ENCODE peak calls at places on chromosomes 2 and 18, in six cellular contexts. W is astrocyte, R is HepG2, A is hepatocyte, C is HCT116, E is GM23338. P is an unnamed sample.

GRCh38 chr2:8643238-8643995 is 38.4 kb upstream of the ID2 start:
- DNase-seq in W (no peak), R (no peak), A (no peak), C (no peak), E (no peak), P (no peak)

GRCh38 chr2:202634556-202635440 is at the start of gene FAM117B:
- DNase-seq in W (peak), R (peak), A (peak), C (peak), E (peak), P (peak)

GRCh38 chr2:149040451-149040850 is 2.0 kb downstream of the LYPD6B start:
- DNase-seq in W (no peak), R (peak), A (peak), C (peak), E (peak), P (no peak)

GRCh38 chr2:17620280-17620679 is 79.8 kb downstream of the VSNL1 start:
- DNase-seq in W (peak), R (no peak), A (no peak), C (no peak), E (peak), P (no peak)

GRCh38 chr2:227439214-227439613 is 32.7 kb upstream of the AGFG1 start:
- DNase-seq in W (no peak), R (no peak), A (no peak), C (no peak), E (no peak), P (no peak)

GRCh38 chr18:48803518-48803917 is 147.2 kb downstream of the SMAD7 start:
- DNase-seq in W (no peak), R (no peak), A (no peak), C (no peak), E (no peak), P (no peak)

GRCh38 chr2:58890865-58891525 is 649.9 kb upstream of the FANCL start:
- DNase-seq in W (no peak), R (no peak), A (peak), C (no peak), E (peak), P (no peak)

GRCh38 chr2:102107741-102108070 is 34.8 kb upstream of the IL1R1 start:
- DNase-seq in W (peak), R (peak), A (no peak), C (no peak), E (no peak), P (no peak)

GRCh38 chr2:207692206-207693065 is 19.0 kb upstream of the CCNYL1 start:
- DNase-seq in W (no peak), R (peak), A (peak), C (peak), E (peak), P (no peak)

GRCh38 chr2:165274698-165275097 is 35.5 kb downstream of the SCN2A start:
- DNase-seq in W (peak), R (no peak), A (no peak), C (no peak), E (no peak), P (no peak)

GRCh38 chr2:197571622-197572271 is 55.9 kb downstream of the MOB4 start:
- DNase-seq in W (peak), R (peak), A (no peak), C (no peak), E (no peak), P (no peak)

GRCh38 chr2:72719416-72719815 is 106.4 kb downstream of the EXOC6B start:
- DNase-seq in W (peak), R (no peak), A (peak), C (no peak), E (peak), P (peak)

GRCh38 chr2:178419123-178419522 is 31.9 kb downstream of the PRKRA start:
- DNase-seq in W (no peak), R (no peak), A (peak), C (no peak), E (no peak), P (no peak)

GRCh38 chr2:32491346-32491745 is 134.5 kb downstream of the BIRC6 start:
- DNase-seq in W (no peak), R (no peak), A (no peak), C (no peak), E (no peak), P (no peak)

GRCh38 chr2:216635701-216636541 is 2.7 kb downstream of the IGFBP2 start:
- DNase-seq in W (peak), R (no peak), A (no peak), C (no peak), E (peak), P (no peak)

GRCh38 chr2:152577611-152578010 is 139.7 kb downstream of the PRPF40A start:
- DNase-seq in W (peak), R (no peak), A (no peak), C (no peak), E (no peak), P (no peak)

GRCh38 chr2:239696559-239697207 is 295.9 kb upstream of the HDAC4 start:
- DNase-seq in W (no peak), R (no peak), A (no peak), C (no peak), E (no peak), P (no peak)

GRCh38 chr18:43236921-43237320 is 40.4 kb downstream of the SYT4 start:
- DNase-seq in W (peak), R (no peak), A (no peak), C (no peak), E (no peak), P (no peak)

GRCh38 chr2:216370961-216371633 is 1.2 kb downstream of the MARCHF4 start:
- DNase-seq in W (no peak), R (no peak), A (no peak), C (no peak), E (peak), P (peak)

DNA sequence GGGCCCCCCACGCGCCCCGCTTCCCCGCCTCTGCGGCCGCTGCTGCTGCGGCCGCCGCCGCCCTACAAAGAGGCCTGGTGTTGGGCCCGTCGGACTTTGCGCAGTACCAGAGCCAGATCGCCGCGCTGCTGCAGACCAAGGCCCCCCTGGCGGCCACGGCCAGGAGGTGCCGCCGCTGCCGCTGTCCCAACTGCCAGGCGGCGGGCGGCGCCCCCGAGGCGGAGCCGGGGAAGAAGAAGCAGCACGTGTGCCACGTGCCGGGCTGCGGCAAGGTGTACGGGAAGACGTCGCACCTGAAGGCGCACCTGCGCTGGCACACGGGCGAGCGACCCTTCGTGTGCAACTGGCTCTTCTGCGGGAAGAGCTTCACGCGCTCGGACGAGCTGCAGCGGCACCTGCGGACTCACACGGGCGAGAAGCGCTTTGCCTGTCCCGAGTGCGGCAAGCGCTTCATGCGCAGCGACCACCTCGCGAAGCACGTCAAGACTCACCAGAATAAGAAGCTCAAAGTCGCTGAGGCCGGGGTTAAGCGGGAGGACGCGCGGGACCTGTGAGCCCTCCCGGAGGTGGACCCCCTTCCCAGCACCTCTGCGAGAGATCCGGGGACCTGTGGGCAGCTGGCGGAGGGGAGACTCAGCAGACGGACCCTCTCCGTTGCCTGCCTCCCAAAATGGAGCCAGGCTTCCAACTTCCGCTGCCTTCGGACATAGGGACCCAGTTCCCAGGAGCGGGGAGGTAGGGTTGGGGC is 1.9 kb downstream of the SP5 start:
- DNase-seq in W (no peak), R (peak), A (peak), C (no peak), E (peak), P (no peak)
- TF ChIP-seq EZH2 in W (peak), R (no peak), A (no peak), C (no peak), E (peak), P (no peak)

GRCh38 chr18:32156855-32157254 is 33.0 kb upstream of the MEP1B start:
- DNase-seq in W (no peak), R (no peak), A (no peak), C (no peak), E (no peak), P (no peak)

GRCh38 chr18:32152705-32153448 is 37.0 kb upstream of the MEP1B start:
- DNase-seq in W (no peak), R (no peak), A (no peak), C (no peak), E (no peak), P (no peak)

GRCh38 chr18:32157580-32157979 is 32.3 kb upstream of the MEP1B start:
- DNase-seq in W (no peak), R (no peak), A (no peak), C (no peak), E (peak), P (no peak)

GRCh38 chr18:32160547-32160946 is 29.3 kb upstream of the MEP1B start:
- DNase-seq in W (no peak), R (peak), A (peak), C (peak), E (no peak), P (no peak)

DNA sequence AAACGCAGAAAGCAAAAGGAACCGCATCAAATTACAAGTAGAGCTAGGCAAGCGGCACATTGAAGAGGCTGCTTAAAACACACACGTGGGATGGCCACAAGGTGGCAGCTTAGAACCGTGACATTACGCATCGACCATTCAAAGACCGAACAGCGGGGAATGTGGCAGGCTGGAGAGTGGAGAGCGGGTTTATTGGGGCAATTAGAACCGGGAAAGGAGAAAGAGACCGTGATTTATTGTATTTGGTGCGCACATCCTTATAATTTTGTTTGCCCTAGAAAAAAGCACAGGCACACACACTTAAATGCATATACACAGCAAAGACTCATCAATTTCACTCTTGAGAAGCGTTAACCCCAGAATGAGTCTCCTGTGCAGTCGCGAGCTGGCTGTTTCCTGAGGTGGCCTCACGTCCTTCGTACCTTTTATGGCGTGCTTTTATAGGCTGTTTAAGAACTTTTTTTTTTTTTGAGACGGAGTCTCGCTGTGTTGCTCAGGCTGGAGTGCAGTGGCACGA is 31.7 kb upstream of the MEP1B start:
- DNase-seq in W (peak), R (peak), A (peak), C (peak), E (peak), P (peak)
- H3K4me3 ChIP-seq in W (peak), R (peak), A (peak), C (peak), E (peak), P (no peak)

DNA sequence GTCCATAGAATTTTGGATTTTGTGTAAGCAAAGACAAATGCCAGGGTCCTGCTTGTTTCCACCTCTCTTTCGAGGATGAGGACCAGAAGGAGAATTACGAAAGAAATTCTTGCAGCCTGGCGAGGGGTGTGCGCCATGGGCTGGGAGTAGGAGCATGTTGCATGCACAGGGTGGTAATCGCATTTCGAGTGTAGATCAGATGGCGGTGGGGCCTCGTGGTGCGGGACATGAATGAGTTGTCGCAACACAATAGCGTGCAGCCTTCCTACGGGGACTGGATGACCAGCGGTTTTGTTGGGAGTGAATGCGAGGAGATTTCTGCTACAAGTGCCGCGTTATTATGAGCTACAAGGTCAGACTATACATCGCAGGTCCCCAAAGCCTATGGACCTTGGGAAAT is 4.2 kb upstream of the EN1 start:
- DNase-seq in W (no peak), R (no peak), A (no peak), C (no peak), E (peak), P (no peak)
- TF ChIP-seq EZH2 in W (no peak), R (no peak), A (no peak), C (no peak), E (peak), P (no peak)

DNA sequence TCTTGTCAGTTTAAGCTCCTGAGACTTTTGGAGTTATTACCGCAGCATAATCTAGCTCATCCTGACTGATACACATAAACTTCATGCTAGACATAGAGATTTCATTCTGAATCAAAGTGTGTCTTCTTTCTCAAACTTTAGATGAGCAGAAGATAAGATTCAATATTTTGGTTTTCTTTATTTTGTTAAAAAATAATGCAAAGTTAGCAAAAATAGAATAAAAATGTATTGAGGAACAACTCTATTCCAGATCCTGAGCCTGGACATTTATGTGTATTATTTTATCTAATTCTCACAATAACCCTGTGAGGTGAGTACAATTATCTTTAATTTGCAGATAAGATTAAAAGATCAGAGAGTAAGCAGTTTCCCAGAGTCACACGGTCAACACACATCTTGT is 38.4 kb downstream of the KLHL14 start:
- DNase-seq in W (no peak), R (no peak), A (no peak), C (no peak), E (no peak), P (no peak)
- H3K4me3 ChIP-seq in W (no peak), R (no peak), A (no peak), C (no peak), E (no peak), P (no peak)

GRCh38 chr2:29114841-29115609 is at the start of gene CLIP4:
- DNase-seq in W (peak), R (no peak), A (peak), C (no peak), E (peak), P (peak)
- TF ChIP-seq EZH2 in W (no peak), R (no peak), A (no peak), C (no peak), E (peak), P (no peak)

DNA sequence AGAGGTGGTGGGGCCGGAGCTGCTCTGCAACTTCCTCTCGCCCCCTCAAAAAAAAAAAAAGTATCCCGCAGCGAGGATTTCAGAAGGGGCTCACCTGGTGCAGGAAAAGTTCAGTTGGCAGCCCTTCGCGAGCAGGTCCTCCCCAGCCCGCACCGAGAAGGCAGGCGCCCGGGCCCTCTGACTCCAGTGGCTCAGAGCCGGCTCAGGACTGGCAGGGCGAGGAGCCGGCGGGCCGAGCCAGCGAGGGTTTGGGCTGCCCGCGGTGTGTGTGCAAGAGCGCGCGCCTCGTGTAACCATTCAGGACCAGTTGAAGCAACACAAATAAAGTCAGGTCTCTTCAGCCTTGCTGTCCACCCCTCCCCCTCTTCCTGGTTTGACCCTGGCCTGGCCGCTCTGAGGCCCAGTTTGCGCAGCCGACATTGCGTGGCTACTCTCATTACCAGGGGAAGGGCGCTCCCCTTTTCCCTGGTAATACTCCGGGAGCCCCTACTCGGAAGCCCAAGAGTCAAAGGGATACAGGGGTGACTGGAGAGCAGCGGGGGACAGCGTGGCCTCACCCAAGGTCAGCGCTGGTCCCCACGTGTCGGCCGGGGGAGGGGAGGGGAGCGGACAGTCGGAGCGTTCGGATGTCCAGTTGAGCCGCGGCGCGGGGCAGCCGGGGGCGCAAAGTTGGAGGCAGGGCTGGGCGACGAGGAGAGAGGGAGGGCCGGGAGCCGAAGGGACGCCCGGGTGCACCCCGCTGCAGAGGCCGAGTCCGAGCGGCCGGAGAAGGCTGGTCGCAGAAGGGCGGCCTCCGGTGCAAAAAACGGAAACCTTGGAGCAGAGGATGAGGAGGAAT is 12.3 kb downstream of the EN1 start:
- DNase-seq in W (no peak), R (no peak), A (no peak), C (no peak), E (peak), P (no peak)
- H3K4me3 ChIP-seq in W (peak), R (peak), A (peak), C (no peak), E (peak), P (no peak)

GRCh38 chr2:134716716-134717585 is 1.8 kb downstream of the TMEM163 start:
- DNase-seq in W (no peak), R (no peak), A (no peak), C (no peak), E (no peak), P (no peak)
- TF ChIP-seq EZH2 in W (no peak), R (no peak), A (no peak), C (no peak), E (peak), P (no peak)

DNA sequence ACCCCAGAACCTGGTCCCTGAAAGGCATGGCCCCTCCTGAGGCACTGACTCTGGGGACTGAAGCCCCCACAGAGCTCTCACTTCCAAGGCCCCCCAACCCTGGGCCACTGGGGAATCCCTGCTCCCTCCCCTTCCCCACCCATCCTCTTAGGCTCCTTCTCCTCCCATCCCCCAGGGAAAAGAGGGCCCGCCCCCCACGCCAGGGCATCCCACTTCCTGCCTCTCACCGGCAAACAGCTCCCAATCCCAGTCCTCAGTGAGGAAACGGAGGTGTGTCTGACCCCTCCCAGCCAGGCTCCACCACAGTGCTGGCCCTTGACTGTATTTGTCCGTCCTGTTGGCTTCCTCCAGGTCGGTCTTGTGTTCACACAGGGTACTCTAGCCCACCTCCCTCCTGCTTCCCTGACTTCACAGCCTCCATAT is 35.0 kb upstream of the PTMA start:
- DNase-seq in W (peak), R (peak), A (peak), C (peak), E (peak), P (peak)
- H3K4me3 ChIP-seq in W (no peak), R (peak), A (no peak), C (peak), E (peak), P (peak)

GRCh38 chr2:170814551-170815245 is 2.0 kb upstream of the GAD1 start:
- DNase-seq in W (no peak), R (no peak), A (no peak), C (no peak), E (peak), P (no peak)

GRCh38 chr2:170813611-170814550 is 2.8 kb upstream of the GAD1 start:
- DNase-seq in W (peak), R (peak), A (peak), C (no peak), E (peak), P (peak)

GRCh38 chr2:170816499-170817246 is at the start of gene GAD1:
- DNase-seq in W (peak), R (peak), A (peak), C (peak), E (peak), P (peak)

GRCh38 chr2:170815746-170816498 is 765 bp upstream of the GAD1 start:
- DNase-seq in W (peak), R (peak), A (peak), C (peak), E (peak), P (peak)

GRCh38 chr2:170815311-170815710 is 1.4 kb upstream of the GAD1 start:
- DNase-seq in W (no peak), R (no peak), A (no peak), C (no peak), E (no peak), P (no peak)
- TF ChIP-seq EZH2 in W (no peak), R (no peak), A (no peak), C (no peak), E (peak), P (no peak)